ENCODE peak calls at places on chromosomes 7 and 10, in nine cellular contexts. O is fibroblast of gingiva, G is BE2C, N is RWPE1, L is cardiac muscle cell, J is KBM-7, M is neural crest cell, I is fibroblast of mammary gland, B is NB4. C is an unnamed sample.

GRCh38 chr10:122164028-122164601 is 107.0 kb upstream of the BTBD16 start:
- DNase-seq in O (peak), G (peak), N (no peak), L (peak), J (no peak), M (peak), I (no peak), B (no peak), C (no peak)

GRCh38 chr10:49564461-49565009 is 25.6 kb upstream of the ERCC6 start:
- DNase-seq in O (no peak), G (no peak), N (no peak), L (no peak), J (no peak), M (no peak), I (no peak), B (no peak), C (no peak)

GRCh38 chr10:4825868-4826787 is at the start of gene AKR1E2:
- DNase-seq in O (peak), G (peak), N (peak), L (peak), J (peak), M (peak), I (peak), B (peak), C (peak)

GRCh38 chr10:108902491-108903250 is 1020.6 kb downstream of the XPNPEP1 start:
- DNase-seq in O (no peak), G (no peak), N (no peak), L (no peak), J (no peak), M (no peak), I (no peak), B (no peak), C (no peak)

GRCh38 chr10:128540806-128541739 is 414.9 kb upstream of the MKI67 start:
- DNase-seq in O (no peak), G (peak), N (no peak), L (peak), J (no peak), M (peak), I (peak), B (peak), C (no peak)

GRCh38 chr10:107433605-107434004 is 269.1 kb upstream of the SORCS1 start:
- DNase-seq in O (no peak), G (no peak), N (no peak), L (no peak), J (no peak), M (no peak), I (no peak), B (no peak), C (no peak)

GRCh38 chr10:70661623-70662361 is 10.5 kb upstream of the ADAMTS14 start:
- DNase-seq in O (no peak), G (no peak), N (no peak), L (no peak), J (no peak), M (no peak), I (no peak), B (no peak), C (no peak)

GRCh38 chr10:4131407-4132215 is 346.6 kb upstream of the KLF6 start:
- DNase-seq in O (peak), G (no peak), N (peak), L (no peak), J (peak), M (no peak), I (peak), B (peak), C (peak)

GRCh38 chr10:80324086-80324485 is 32.5 kb downstream of the DYDC1 start:
- DNase-seq in O (no peak), G (no peak), N (peak), L (no peak), J (peak), M (no peak), I (peak), B (peak), C (no peak)

GRCh38 chr7:35726654-35727053 is 31.7 kb upstream of the HERPUD2 start:
- DNase-seq in O (no peak), G (peak), N (no peak), L (no peak), J (no peak), M (no peak), I (no peak), B (no peak), C (no peak)

GRCh38 chr10:125816548-125816947 is 6.5 kb downstream of the UROS start:
- DNase-seq in O (no peak), G (no peak), N (no peak), L (no peak), J (no peak), M (no peak), I (no peak), B (no peak), C (no peak)